ENCODE peak calls at places on chromosomes 6 and 20, in four cellular contexts. One of them, this sample, is unnamed.

GRCh38 chr20:38144608-38145093 is 20.4 kb downstream of the TGM2 start:
- DNase-seq in substantia nigra: no peak
- DNase-seq in GM10248: no peak
- DNase-seq in neural crest cell: no peak
- DNase-seq in this sample: no peak

GRCh38 chr6:56938634-56939294 is 16.1 kb upstream of the BEND6 start:
- DNase-seq in substantia nigra: no peak
- DNase-seq in GM10248: no peak
- DNase-seq in neural crest cell: no peak
- DNase-seq in this sample: peak

GRCh38 chr6:166763606-166764472 is 136.8 kb upstream of the RPS6KA2 start:
- DNase-seq in substantia nigra: no peak
- DNase-seq in GM10248: no peak
- DNase-seq in neural crest cell: no peak
- DNase-seq in this sample: no peak

GRCh38 chr6:168192195-168192900 is 113.3 kb upstream of the FRMD1 start:
- DNase-seq in substantia nigra: no peak
- DNase-seq in GM10248: no peak
- DNase-seq in neural crest cell: no peak
- DNase-seq in this sample: peak

GRCh38 chr6:109527989-109528388 is 45.0 kb upstream of the ZBTB24 start:
- DNase-seq in substantia nigra: no peak
- DNase-seq in GM10248: no peak
- DNase-seq in neural crest cell: no peak
- DNase-seq in this sample: no peak

GRCh38 chr6:106132153-106132698 is 46.1 kb downstream of the PRDM1 start:
- DNase-seq in substantia nigra: no peak
- DNase-seq in GM10248: no peak
- DNase-seq in neural crest cell: no peak
- DNase-seq in this sample: no peak

GRCh38 chr20:37223053-37223452 is 38.6 kb downstream of the GHRH start:
- DNase-seq in substantia nigra: no peak
- DNase-seq in GM10248: peak
- DNase-seq in neural crest cell: no peak
- DNase-seq in this sample: peak

GRCh38 chr6:168166627-168167026 is 87.6 kb upstream of the FRMD1 start:
- DNase-seq in substantia nigra: no peak
- DNase-seq in GM10248: no peak
- DNase-seq in neural crest cell: no peak
- DNase-seq in this sample: no peak

GRCh38 chr6:166010136-166010535 is 157.5 kb downstream of the TBXT start:
- DNase-seq in substantia nigra: no peak
- DNase-seq in GM10248: no peak
- DNase-seq in neural crest cell: no peak
- DNase-seq in this sample: no peak

GRCh38 chr6:111767752-111768430 is 105.4 kb downstream of the FYN start:
- DNase-seq in substantia nigra: no peak
- DNase-seq in GM10248: no peak
- DNase-seq in neural crest cell: no peak
- DNase-seq in this sample: no peak